ENCODE peak calls at places on chromosomes 1 and 21, in eight cellular contexts. G is AG20443; P is left lobe of liver; U is T-cell; C is activated CD8-positive, alpha-beta memory T cell treated with anti-CD3 and anti-CD28 coated beads for 24 hours; Z is NCI-H146; F is Right ventricle myocardium superior; X is GM12891. L is an unnamed sample.

GRCh38 chr1:197663178-197663953 is 111.9 kb downstream of the DENND1B start:
- DNase-seq in P (no peak), F (no peak), U (no peak), G (no peak), C (no peak), X (no peak), Z (no peak), L (no peak)

GRCh38 chr21:25885405-25885804 is 150.6 kb downstream of the GABPA start:
- DNase-seq in X (no peak), G (no peak), P (no peak), U (no peak), Z (no peak), F (no peak), C (no peak), L (no peak)

GRCh38 chr1:216183007-216183406 is 240.2 kb downstream of the USH2A start:
- DNase-seq in Z (no peak), C (no peak), U (no peak), G (no peak), F (no peak), X (no peak), P (no peak), L (no peak)

GRCh38 chr1:24351247-24351646 is 32.1 kb downstream of the GRHL3 start:
- DNase-seq in Z (no peak), P (no peak), U (no peak), G (no peak), X (peak; percentile 61), F (no peak), C (no peak), L (no peak)

GRCh38 chr1:59947047-59947938 is 20.7 kb upstream of the CYP2J2 start:
- DNase-seq in P (peak; percentile 65), X (peak; percentile 24), G (peak; percentile 84), F (peak; percentile 52), U (peak; percentile 37), C (peak; percentile 64), Z (peak; percentile 65), L (peak; percentile 60)

GRCh38 chr1:210707300-210707699 is 378.6 kb downstream of the HHAT start:
- DNase-seq in F (no peak), X (no peak), P (no peak), U (no peak), Z (no peak), C (no peak), G (no peak), L (no peak)

GRCh38 chr1:203968728-203969127 is 104.2 kb upstream of the SOX13 start:
- DNase-seq in G (no peak), U (no peak), Z (no peak), C (no peak), X (no peak), F (no peak), P (no peak), L (no peak)

GRCh38 chr1:72281637-72282270 is 585 bp downstream of the NEGR1 start:
- DNase-seq in P (no peak), X (no peak), Z (peak; percentile 67), F (no peak), G (peak; percentile 4), U (no peak), C (no peak), L (no peak)

GRCh38 chr21:37758997-37759396 is 157.3 kb downstream of the KCNJ6 start:
- DNase-seq in Z (no peak), P (peak; percentile 51), C (no peak), F (no peak), X (no peak), G (peak; percentile 85), U (no peak), L (peak; percentile 48)

GRCh38 chr1:200173097-200173629 is 145.7 kb downstream of the NR5A2 start:
- DNase-seq in P (no peak), U (no peak), Z (no peak), G (no peak), C (no peak), F (no peak), X (no peak), L (no peak)

GRCh38 chr1:26786437-26787380 is 1.0 kb upstream of the PIGV start:
- DNase-seq in Z (peak; percentile 21), P (peak; percentile 83), U (peak; percentile 23), F (peak; percentile 81), C (peak; percentile 78), G (peak; percentile 88), X (peak; percentile 48), L (no peak)

GRCh38 chr1:172343246-172344099 is 77.0 kb upstream of the C1orf105 start:
- DNase-seq in P (no peak), C (no peak), F (no peak), U (no peak), X (no peak), Z (no peak), G (peak; percentile 65), L (no peak)

GRCh38 chr1:19456915-19457554 is 28.3 kb downstream of the CAPZB start:
- DNase-seq in U (no peak), C (no peak), Z (peak; percentile 54), G (no peak), X (no peak), F (no peak), P (no peak), L (no peak)

GRCh38 chr1:214446772-214447556 is 104.4 kb downstream of the PTPN14 start:
- DNase-seq in U (no peak), G (peak; percentile 90), X (no peak), P (no peak), F (no peak), Z (no peak), C (no peak), L (no peak)

GRCh38 chr1:71413441-71414170 is 332.8 kb upstream of the ZRANB2 start:
- DNase-seq in G (peak; percentile 12), U (no peak), Z (peak; percentile 11), F (no peak), C (no peak), P (no peak), X (no peak), L (no peak)

GRCh38 chr1:49298304-49298703 is 521.6 kb upstream of the BEND5 start:
- DNase-seq in P (peak; percentile 54), F (peak; percentile 52), Z (peak; percentile 0), X (no peak), U (no peak), G (peak; percentile 7), C (no peak), L (no peak)

GRCh38 chr1:17335821-17336718 is 28.1 kb downstream of the PADI4 start:
- DNase-seq in X (peak; percentile 42), G (peak; percentile 71), Z (peak; percentile 68), F (peak; percentile 68), C (peak; percentile 85), P (peak; percentile 65), U (peak; percentile 47), L (peak; percentile 82)

GRCh38 chr1:4146101-4146500 is 246.0 kb upstream of the C1orf174 start:
- DNase-seq in C (no peak), P (no peak), Z (no peak), F (no peak), X (no peak), G (no peak), U (no peak), L (no peak)

GRCh38 chr1:30379684-30380624 is 343.4 kb downstream of the MATN1 start:
- DNase-seq in P (no peak), C (peak; percentile 69), X (peak; percentile 80), F (no peak), G (peak; percentile 91), Z (peak; percentile 41), U (peak; percentile 47), L (peak; percentile 57)

L was measured in mesothelial cell of epicardium.